ENCODE peak calls at places on chromosomes 1 and 21, in five cellular contexts. One of them, this sample, is unnamed.
A peak's percentile ranks its signal among the peaks of the same experiment; 100 is the strongest.

GRCh38 chr21:25107708-25108107 is 499.6 kb downstream of the MRPL39 start:
- DNase-seq in WTC11: no peak
- DNase-seq in GM12878: no peak
- DNase-seq in HepG2: no peak
- DNase-seq in H1: peak; percentile 7
- DNase-seq in this sample: no peak

GRCh38 chr1:47708658-47709301 is 270.9 kb downstream of the FOXD2 start:
- DNase-seq in WTC11: peak; percentile 76
- DNase-seq in GM12878: no peak
- DNase-seq in HepG2: no peak
- DNase-seq in H1: no peak
- DNase-seq in this sample: no peak

GRCh38 chr1:158285756-158286241 is 3.9 kb upstream of the CD1C start:
- DNase-seq in WTC11: no peak
- DNase-seq in GM12878: peak; percentile 79
- DNase-seq in HepG2: no peak
- DNase-seq in H1: no peak
- DNase-seq in this sample: no peak

GRCh38 chr21:41727784-41728763 is 38.8 kb downstream of the RIPK4 start:
- DNase-seq in WTC11: no peak
- DNase-seq in GM12878: no peak
- DNase-seq in HepG2: no peak
- DNase-seq in H1: no peak
- DNase-seq in this sample: no peak

GRCh38 chr1:82979593-82980230 is 1019.2 kb downstream of the TTLL7 start:
- DNase-seq in WTC11: no peak
- DNase-seq in GM12878: no peak
- DNase-seq in HepG2: no peak
- DNase-seq in H1: no peak
- DNase-seq in this sample: no peak

GRCh38 chr1:198165927-198166647 is 9.3 kb downstream of the NEK7 start:
- DNase-seq in WTC11: no peak
- DNase-seq in GM12878: no peak
- DNase-seq in HepG2: no peak
- DNase-seq in H1: no peak
- DNase-seq in this sample: no peak

GRCh38 chr1:228900993-228901392 is 165.7 kb downstream of the RHOU start:
- DNase-seq in WTC11: no peak
- DNase-seq in GM12878: no peak
- DNase-seq in HepG2: no peak
- DNase-seq in H1: no peak
- DNase-seq in this sample: no peak

GRCh38 chr1:9490605-9491339 is 48.5 kb upstream of the SLC25A33 start:
- DNase-seq in WTC11: peak; percentile 92
- DNase-seq in GM12878: peak; percentile 20
- DNase-seq in HepG2: peak; percentile 61
- DNase-seq in H1: peak; percentile 61
- DNase-seq in this sample: peak; percentile 85

GRCh38 chr1:220926146-220926545 is 46.9 kb downstream of the HLX start:
- DNase-seq in WTC11: no peak
- DNase-seq in GM12878: no peak
- DNase-seq in HepG2: no peak
- DNase-seq in H1: no peak
- DNase-seq in this sample: no peak

GRCh38 chr1:155134858-155135415 is 715 bp upstream of the SLC50A1 start:
- DNase-seq in WTC11: peak; percentile 50
- DNase-seq in GM12878: no peak
- DNase-seq in HepG2: peak; percentile 90
- DNase-seq in H1: no peak
- DNase-seq in this sample: peak; percentile 82

GRCh38 chr21:46560568-46561447 is 44.1 kb downstream of the S100B start:
- DNase-seq in WTC11: no peak
- DNase-seq in GM12878: no peak
- DNase-seq in HepG2: no peak
- DNase-seq in H1: no peak
- DNase-seq in this sample: no peak

GRCh38 chr1:220956861-220957605 is 77.8 kb downstream of the HLX start:
- DNase-seq in WTC11: no peak
- DNase-seq in GM12878: no peak
- DNase-seq in HepG2: no peak
- DNase-seq in H1: no peak
- DNase-seq in this sample: peak; percentile 56

DNA sequence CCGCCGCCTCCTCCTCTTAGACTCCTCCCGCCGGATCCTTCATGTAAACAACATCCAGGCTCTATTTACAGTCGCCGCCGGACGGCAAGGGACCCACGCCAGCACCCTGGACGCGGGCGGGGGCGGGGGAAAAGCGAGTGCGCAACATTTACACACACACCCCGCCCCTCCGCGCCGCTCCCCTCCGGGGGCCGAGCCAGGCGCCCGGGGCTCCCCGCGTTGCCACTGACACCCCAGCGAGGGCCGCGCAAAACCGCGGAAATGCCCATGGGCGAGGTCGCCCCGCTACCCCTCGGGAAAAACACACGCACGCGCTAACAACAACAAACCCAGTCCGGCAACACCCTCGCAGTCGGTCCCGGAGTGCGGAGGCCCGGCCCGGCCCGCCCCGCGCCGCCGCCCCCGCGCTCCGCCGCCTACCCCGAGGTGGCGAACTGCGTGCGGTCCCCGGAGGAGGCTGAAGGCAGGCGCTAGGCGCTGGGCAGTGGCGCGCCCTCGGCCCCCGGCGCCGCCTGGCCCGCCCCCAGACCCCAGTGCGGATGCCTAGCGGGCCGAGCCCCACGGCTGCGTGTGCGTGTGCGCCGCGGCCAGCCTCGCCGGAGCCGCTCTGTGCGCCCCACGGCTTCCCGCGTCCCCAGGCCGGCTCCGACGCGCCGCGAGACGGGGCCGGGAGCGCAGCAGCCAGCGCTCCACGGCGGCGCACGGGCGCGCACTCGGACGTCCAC is 81.1 kb upstream of the AK4 start:
- DNase-seq in WTC11: peak; percentile 66
- DNase-seq in GM12878: no peak
- DNase-seq in HepG2: no peak
- DNase-seq in H1: no peak
- DNase-seq in this sample: peak; percentile 83
- TF ChIP-seq ATF2 in WTC11: no peak
- TF ChIP-seq ATF2 in GM12878: no peak
- TF ChIP-seq ATF2 in HepG2: no peak
- TF ChIP-seq ATF2 in H1: no peak
- TF ChIP-seq ATF2 in this sample: no peak

GRCh38 chr1:234780112-234780511 is 170.1 kb upstream of the IRF2BP2 start:
- DNase-seq in WTC11: no peak
- DNase-seq in GM12878: no peak
- DNase-seq in HepG2: no peak
- DNase-seq in H1: no peak
- DNase-seq in this sample: no peak

GRCh38 chr1:234782057-234782800 is 172.3 kb upstream of the IRF2BP2 start:
- DNase-seq in WTC11: no peak
- DNase-seq in GM12878: no peak
- DNase-seq in HepG2: no peak
- DNase-seq in H1: no peak
- DNase-seq in this sample: no peak

GRCh38 chr1:234780531-234781162 is 170.7 kb upstream of the IRF2BP2 start:
- DNase-seq in WTC11: peak; percentile 50
- DNase-seq in GM12878: no peak
- DNase-seq in HepG2: no peak
- DNase-seq in H1: no peak
- DNase-seq in this sample: peak; percentile 21

GRCh38 chr1:234781241-234782056 is 171.5 kb upstream of the IRF2BP2 start:
- DNase-seq in WTC11: no peak
- DNase-seq in GM12878: no peak
- DNase-seq in HepG2: peak; percentile 57
- DNase-seq in H1: no peak
- DNase-seq in this sample: peak; percentile 59

DNA sequence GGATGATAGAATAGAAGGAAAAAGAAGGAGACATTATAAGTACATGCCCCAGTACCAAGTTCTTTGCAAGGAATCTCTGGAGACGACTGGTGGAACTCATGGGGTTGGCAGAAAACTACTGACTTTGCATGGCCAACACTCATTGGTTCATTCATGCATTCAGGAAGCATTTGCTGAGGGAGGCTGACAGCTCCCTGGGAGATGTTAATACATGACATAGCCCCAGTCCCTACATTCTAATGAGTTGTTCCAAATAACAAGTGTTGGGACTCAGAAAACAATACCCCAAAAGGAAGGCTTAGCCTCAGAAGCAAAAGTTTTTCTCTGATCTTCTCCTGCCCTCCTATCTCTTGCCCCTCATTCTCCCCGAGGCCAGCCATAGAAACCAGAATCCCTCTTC is 172.8 kb upstream of the IRF2BP2 start:
- DNase-seq in WTC11: no peak
- DNase-seq in GM12878: no peak
- DNase-seq in HepG2: no peak
- DNase-seq in H1: no peak
- DNase-seq in this sample: no peak
- TF ChIP-seq ATF2 in WTC11: no peak
- TF ChIP-seq ATF2 in GM12878: no peak
- TF ChIP-seq ATF2 in HepG2: no peak
- TF ChIP-seq ATF2 in H1: no peak
- TF ChIP-seq ATF2 in this sample: no peak

GRCh38 chr1:67688526-67689219 is 3.7 kb downstream of the GADD45A start:
- DNase-seq in WTC11: no peak
- DNase-seq in GM12878: no peak
- DNase-seq in HepG2: no peak
- DNase-seq in H1: no peak
- DNase-seq in this sample: peak; percentile 94
- TF ChIP-seq ATF2 in WTC11: no peak
- TF ChIP-seq ATF2 in GM12878: no peak
- TF ChIP-seq ATF2 in HepG2: no peak
- TF ChIP-seq ATF2 in H1: no peak
- TF ChIP-seq ATF2 in this sample: no peak

DNA sequence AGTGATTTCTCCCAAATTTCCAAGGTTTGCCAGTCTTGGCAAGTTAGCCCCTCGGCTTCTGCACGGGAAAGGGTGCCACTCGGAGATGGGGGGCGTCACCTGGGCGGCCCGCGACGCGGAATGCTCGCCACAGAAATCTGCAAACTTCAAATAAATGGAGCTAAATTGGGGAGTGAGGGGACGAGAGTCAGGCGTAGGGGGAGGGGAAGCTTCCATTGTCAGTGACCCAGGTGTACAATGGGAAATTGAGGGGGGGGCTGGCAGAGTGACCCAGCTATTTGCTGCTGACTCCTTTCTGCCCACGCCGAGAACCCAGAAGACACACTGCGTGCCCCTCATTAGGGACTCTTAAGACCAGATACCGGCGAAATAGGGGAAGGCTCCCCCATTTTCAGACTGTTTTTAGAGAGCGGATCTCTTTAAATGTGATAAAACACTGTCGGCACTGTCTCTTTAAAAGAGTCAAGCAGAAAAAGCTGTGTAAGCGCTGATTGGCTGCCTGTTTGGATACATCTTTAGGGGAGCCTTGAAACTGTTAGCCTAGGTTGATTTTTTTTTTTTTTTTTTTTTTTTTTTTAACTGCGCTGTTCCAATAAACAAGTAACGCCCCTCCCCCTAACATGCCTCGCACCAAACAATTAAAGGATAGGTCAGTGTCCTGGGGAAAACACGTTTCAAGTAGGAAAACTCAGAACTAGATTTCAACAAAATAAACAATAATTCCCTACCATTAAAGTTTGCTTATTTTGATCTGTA is 1.2 kb upstream of the SSBP3 start:
- DNase-seq in WTC11: peak; percentile 51
- DNase-seq in GM12878: peak; percentile 79
- DNase-seq in HepG2: peak; percentile 86
- DNase-seq in H1: no peak
- DNase-seq in this sample: peak; percentile 94
- TF ChIP-seq ATF2 in WTC11: no peak
- TF ChIP-seq ATF2 in GM12878: peak; percentile 57
- TF ChIP-seq ATF2 in HepG2: no peak
- TF ChIP-seq ATF2 in H1: peak; percentile 25
- TF ChIP-seq ATF2 in this sample: no peak

GRCh38 chr1:44500181-44501021 is 95.3 kb downstream of the RNF220 start:
- DNase-seq in WTC11: peak; percentile 62
- DNase-seq in GM12878: no peak
- DNase-seq in HepG2: peak; percentile 59
- DNase-seq in H1: no peak
- DNase-seq in this sample: no peak

GRCh38 chr1:44497422-44498170 is 92.5 kb downstream of the RNF220 start:
- DNase-seq in WTC11: no peak
- DNase-seq in GM12878: no peak
- DNase-seq in HepG2: no peak
- DNase-seq in H1: no peak
- DNase-seq in this sample: no peak

GRCh38 chr1:44501022-44501910 is 96.2 kb downstream of the RNF220 start:
- DNase-seq in WTC11: no peak
- DNase-seq in GM12878: no peak
- DNase-seq in HepG2: peak; percentile 12
- DNase-seq in H1: no peak
- DNase-seq in this sample: no peak

GRCh38 chr1:44499306-44499705 is 94.3 kb downstream of the RNF220 start:
- DNase-seq in WTC11: no peak
- DNase-seq in GM12878: no peak
- DNase-seq in HepG2: no peak
- DNase-seq in H1: no peak
- DNase-seq in this sample: no peak

DNA sequence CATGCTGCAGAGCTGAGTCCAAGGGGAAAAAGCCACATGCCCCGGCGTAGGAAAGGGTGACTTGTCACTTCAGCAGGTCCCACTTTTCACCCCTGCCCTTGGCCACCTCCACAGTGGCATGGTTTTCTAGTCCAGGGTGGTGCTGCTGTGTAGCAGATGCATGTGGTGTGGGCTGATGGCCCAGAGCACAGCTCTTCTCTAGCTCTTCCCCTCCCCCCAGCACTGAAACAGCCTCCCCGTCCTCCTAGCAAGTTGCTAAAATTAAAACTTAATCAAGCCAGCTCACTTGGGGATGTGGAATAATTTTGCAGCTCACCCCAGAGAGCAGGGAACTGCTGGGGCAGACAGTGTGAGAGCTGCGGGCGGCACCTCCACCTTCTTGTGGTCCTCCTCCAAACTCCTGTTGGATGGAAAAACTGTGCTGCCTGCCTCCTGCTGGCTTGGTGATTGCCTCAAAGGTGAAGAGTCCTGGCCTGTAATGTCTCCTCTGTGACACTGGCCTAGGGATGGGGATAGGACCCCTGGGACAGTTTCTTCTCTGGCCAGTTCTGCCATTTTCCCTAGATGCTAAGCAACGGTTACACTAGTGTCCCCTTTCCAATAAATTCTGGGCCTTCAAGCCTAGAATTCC is 91.6 kb downstream of the RNF220 start:
- DNase-seq in WTC11: no peak
- DNase-seq in GM12878: no peak
- DNase-seq in HepG2: no peak
- DNase-seq in H1: no peak
- DNase-seq in this sample: no peak
- TF ChIP-seq ATF2 in WTC11: no peak
- TF ChIP-seq ATF2 in GM12878: no peak
- TF ChIP-seq ATF2 in HepG2: no peak
- TF ChIP-seq ATF2 in H1: no peak
- TF ChIP-seq ATF2 in this sample: no peak

GRCh38 chr1:66244429-66244828 is 289.5 kb upstream of the SGIP1 start:
- DNase-seq in WTC11: no peak
- DNase-seq in GM12878: no peak
- DNase-seq in HepG2: no peak
- DNase-seq in H1: no peak
- DNase-seq in this sample: no peak
- TF ChIP-seq ATF2 in WTC11: no peak
- TF ChIP-seq ATF2 in GM12878: no peak
- TF ChIP-seq ATF2 in HepG2: no peak
- TF ChIP-seq ATF2 in H1: no peak
- TF ChIP-seq ATF2 in this sample: no peak